ENCODE peak calls at places on chromosomes 13 and 19, in seven cellular contexts. One of them, this sample, is unnamed.

GRCh38 chr19:49363265-49364082 is at the start of gene DKKL1:
- DNase-seq in uterus: peak
- DNase-seq in tibial artery: peak
- DNase-seq in testis: peak
- DNase-seq in AG10803: peak
- DNase-seq in mammary epithelial cell: peak
- DNase-seq in GM20000: peak
- DNase-seq in this sample: peak

GRCh38 chr19:43638214-43638990 is 1.2 kb downstream of the CADM4 start:
- DNase-seq in testis: no peak
- DNase-seq in AG10803: no peak
- DNase-seq in tibial artery: no peak
- DNase-seq in mammary epithelial cell: no peak
- DNase-seq in uterus: no peak
- DNase-seq in GM20000: no peak
- DNase-seq in this sample: no peak

GRCh38 chr19:47005873-47006272 is 13.8 kb upstream of the NPAS1 start:
- DNase-seq in AG10803: no peak
- DNase-seq in testis: no peak
- DNase-seq in tibial artery: no peak
- DNase-seq in uterus: no peak
- DNase-seq in mammary epithelial cell: no peak
- DNase-seq in GM20000: no peak
- DNase-seq in this sample: no peak

GRCh38 chr13:38340624-38341023 is 9.0 kb upstream of the UFM1 start:
- DNase-seq in mammary epithelial cell: no peak
- DNase-seq in tibial artery: no peak
- DNase-seq in AG10803: no peak
- DNase-seq in uterus: no peak
- DNase-seq in GM20000: no peak
- DNase-seq in testis: no peak
- DNase-seq in this sample: no peak

GRCh38 chr13:27371932-27372331 is 52.5 kb upstream of the GTF3A start:
- DNase-seq in tibial artery: no peak
- DNase-seq in GM20000: no peak
- DNase-seq in testis: no peak
- DNase-seq in uterus: no peak
- DNase-seq in mammary epithelial cell: no peak
- DNase-seq in AG10803: no peak
- DNase-seq in this sample: no peak

GRCh38 chr19:34432797-34433196 is 4.6 kb downstream of the UBA2 start:
- DNase-seq in mammary epithelial cell: no peak
- DNase-seq in uterus: peak
- DNase-seq in AG10803: peak
- DNase-seq in tibial artery: peak
- DNase-seq in testis: peak
- DNase-seq in GM20000: no peak
- DNase-seq in this sample: no peak

GRCh38 chr19:33177417-33177976 is 16.6 kb upstream of the LRP3 start:
- DNase-seq in GM20000: peak
- DNase-seq in tibial artery: no peak
- DNase-seq in mammary epithelial cell: no peak
- DNase-seq in AG10803: no peak
- DNase-seq in uterus: no peak
- DNase-seq in testis: peak
- DNase-seq in this sample: no peak

GRCh38 chr13:80235559-80236296 is 105.2 kb downstream of the SPRY2 start:
- DNase-seq in GM20000: no peak
- DNase-seq in uterus: no peak
- DNase-seq in tibial artery: no peak
- DNase-seq in AG10803: peak
- DNase-seq in mammary epithelial cell: peak
- DNase-seq in testis: no peak
- DNase-seq in this sample: no peak

GRCh38 chr13:70755411-70755810 is 647.2 kb upstream of the KLHL1 start:
- DNase-seq in mammary epithelial cell: no peak
- DNase-seq in AG10803: no peak
- DNase-seq in testis: no peak
- DNase-seq in tibial artery: no peak
- DNase-seq in GM20000: no peak
- DNase-seq in uterus: no peak
- DNase-seq in this sample: no peak

GRCh38 chr13:89061821-89062220 is 1390.7 kb downstream of the SLITRK5 start:
- DNase-seq in testis: no peak
- DNase-seq in tibial artery: no peak
- DNase-seq in uterus: no peak
- DNase-seq in mammary epithelial cell: no peak
- DNase-seq in AG10803: no peak
- DNase-seq in GM20000: no peak
- DNase-seq in this sample: no peak

GRCh38 chr19:53659292-53659691 is 27.5 kb downstream of the DPRX start:
- DNase-seq in testis: peak
- DNase-seq in mammary epithelial cell: peak
- DNase-seq in AG10803: no peak
- DNase-seq in tibial artery: no peak
- DNase-seq in uterus: no peak
- DNase-seq in GM20000: no peak
- DNase-seq in this sample: no peak

GRCh38 chr13:48110132-48110868 is 15.4 kb upstream of the MED4 start:
- DNase-seq in AG10803: no peak
- DNase-seq in testis: no peak
- DNase-seq in tibial artery: no peak
- DNase-seq in GM20000: no peak
- DNase-seq in uterus: no peak
- DNase-seq in mammary epithelial cell: peak
- DNase-seq in this sample: no peak
- TF ChIP-seq CTCF in AG10803: no peak
- TF ChIP-seq CTCF in testis: no peak
- TF ChIP-seq CTCF in tibial artery: no peak
- TF ChIP-seq CTCF in GM20000: no peak
- TF ChIP-seq CTCF in uterus: no peak
- TF ChIP-seq CTCF in mammary epithelial cell: no peak
- TF ChIP-seq CTCF in this sample: no peak

GRCh38 chr19:37669336-37669963 is 14.2 kb upstream of the ZFP30 start:
- DNase-seq in mammary epithelial cell: no peak
- DNase-seq in testis: no peak
- DNase-seq in GM20000: no peak
- DNase-seq in uterus: no peak
- DNase-seq in tibial artery: no peak
- DNase-seq in AG10803: no peak
- DNase-seq in this sample: no peak
- TF ChIP-seq CTCF in mammary epithelial cell: no peak
- TF ChIP-seq CTCF in testis: no peak
- TF ChIP-seq CTCF in GM20000: no peak
- TF ChIP-seq CTCF in uterus: no peak
- TF ChIP-seq CTCF in tibial artery: no peak
- TF ChIP-seq CTCF in AG10803: no peak
- TF ChIP-seq CTCF in this sample: no peak

GRCh38 chr19:858284-858683 is 1.2 kb upstream of the CFD start:
- DNase-seq in mammary epithelial cell: no peak
- DNase-seq in uterus: no peak
- DNase-seq in tibial artery: no peak
- DNase-seq in AG10803: no peak
- DNase-seq in testis: no peak
- DNase-seq in GM20000: no peak
- DNase-seq in this sample: no peak
- TF ChIP-seq CTCF in mammary epithelial cell: no peak
- TF ChIP-seq CTCF in uterus: no peak
- TF ChIP-seq CTCF in tibial artery: no peak
- TF ChIP-seq CTCF in AG10803: no peak
- TF ChIP-seq CTCF in testis: no peak
- TF ChIP-seq CTCF in GM20000: no peak
- TF ChIP-seq CTCF in this sample: no peak

GRCh38 chr13:46901721-46902120 is 4.9 kb upstream of the HTR2A start:
- DNase-seq in tibial artery: no peak
- DNase-seq in mammary epithelial cell: no peak
- DNase-seq in testis: no peak
- DNase-seq in AG10803: no peak
- DNase-seq in uterus: no peak
- DNase-seq in GM20000: no peak
- DNase-seq in this sample: no peak

GRCh38 chr13:46908511-46908910 is 11.7 kb upstream of the HTR2A start:
- DNase-seq in tibial artery: no peak
- DNase-seq in testis: no peak
- DNase-seq in GM20000: no peak
- DNase-seq in mammary epithelial cell: peak
- DNase-seq in uterus: no peak
- DNase-seq in AG10803: peak
- DNase-seq in this sample: peak

GRCh38 chr13:46903748-46904147 is 6.9 kb upstream of the HTR2A start:
- DNase-seq in testis: no peak
- DNase-seq in mammary epithelial cell: peak
- DNase-seq in uterus: no peak
- DNase-seq in GM20000: no peak
- DNase-seq in tibial artery: no peak
- DNase-seq in AG10803: peak
- DNase-seq in this sample: no peak

GRCh38 chr13:46906440-46906839 is 9.6 kb upstream of the HTR2A start:
- DNase-seq in uterus: no peak
- DNase-seq in testis: no peak
- DNase-seq in tibial artery: no peak
- DNase-seq in AG10803: no peak
- DNase-seq in GM20000: no peak
- DNase-seq in mammary epithelial cell: peak
- DNase-seq in this sample: no peak

DNA sequence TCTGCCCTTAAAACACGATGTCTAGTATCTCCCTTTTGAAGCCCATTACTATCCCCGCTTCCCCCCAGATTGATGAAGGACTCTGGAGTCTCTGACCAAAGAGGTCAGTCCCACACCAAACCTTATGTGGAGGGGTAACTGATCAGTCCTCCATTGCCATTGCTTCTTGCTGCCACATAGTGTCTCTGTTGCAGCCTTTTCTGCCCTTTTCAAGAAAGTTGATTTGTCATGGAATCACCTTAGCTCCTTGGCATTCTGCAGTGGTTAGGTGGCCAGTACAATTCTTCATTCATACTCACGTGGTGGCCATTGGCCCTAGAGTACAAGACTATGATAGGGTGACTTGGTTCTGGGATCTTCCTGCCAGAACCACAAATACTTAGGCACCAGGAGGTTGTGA is 8.4 kb upstream of the HTR2A start:
- DNase-seq in uterus: no peak
- DNase-seq in mammary epithelial cell: peak
- DNase-seq in testis: no peak
- DNase-seq in GM20000: no peak
- DNase-seq in tibial artery: no peak
- DNase-seq in AG10803: peak
- DNase-seq in this sample: no peak
- TF ChIP-seq CTCF in uterus: no peak
- TF ChIP-seq CTCF in mammary epithelial cell: peak
- TF ChIP-seq CTCF in testis: no peak
- TF ChIP-seq CTCF in GM20000: no peak
- TF ChIP-seq CTCF in tibial artery: no peak
- TF ChIP-seq CTCF in AG10803: peak
- TF ChIP-seq CTCF in this sample: peak

GRCh38 chr19:40662925-40663711 is 27.3 kb downstream of the NUMBL start:
- DNase-seq in mammary epithelial cell: peak
- DNase-seq in tibial artery: peak
- DNase-seq in testis: peak
- DNase-seq in AG10803: peak
- DNase-seq in uterus: peak
- DNase-seq in GM20000: peak
- DNase-seq in this sample: peak

GRCh38 chr19:40659116-40659515 is 31.3 kb downstream of the NUMBL start:
- DNase-seq in tibial artery: no peak
- DNase-seq in GM20000: no peak
- DNase-seq in uterus: no peak
- DNase-seq in testis: no peak
- DNase-seq in mammary epithelial cell: no peak
- DNase-seq in AG10803: no peak
- DNase-seq in this sample: no peak

GRCh38 chr19:40661616-40662015 is 28.8 kb downstream of the NUMBL start:
- DNase-seq in testis: no peak
- DNase-seq in AG10803: no peak
- DNase-seq in GM20000: no peak
- DNase-seq in tibial artery: no peak
- DNase-seq in uterus: no peak
- DNase-seq in mammary epithelial cell: no peak
- DNase-seq in this sample: no peak

GRCh38 chr19:40659566-40659965 is 30.9 kb downstream of the NUMBL start:
- DNase-seq in testis: no peak
- DNase-seq in AG10803: no peak
- DNase-seq in mammary epithelial cell: no peak
- DNase-seq in uterus: no peak
- DNase-seq in GM20000: no peak
- DNase-seq in tibial artery: no peak
- DNase-seq in this sample: no peak

DNA sequence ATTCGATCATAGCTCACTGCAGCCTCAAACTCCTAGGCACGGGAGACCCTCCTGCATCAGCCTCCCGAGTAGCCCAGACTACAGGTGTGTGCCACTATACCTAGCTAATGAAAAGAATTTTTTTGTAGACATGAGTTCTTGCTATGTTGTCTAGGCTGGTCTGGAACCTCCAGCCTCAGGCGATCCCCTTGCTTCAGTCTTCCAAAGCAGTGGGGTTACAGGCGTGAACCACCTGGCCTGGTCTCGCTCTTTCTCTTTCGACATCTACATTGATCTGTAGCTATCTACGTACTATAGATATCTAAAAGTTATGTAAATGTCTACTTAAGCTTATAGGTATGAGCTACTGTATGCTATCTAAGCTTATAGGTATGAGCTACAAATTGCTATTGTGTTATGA is 32.4 kb downstream of the NUMBL start:
- DNase-seq in testis: no peak
- DNase-seq in GM20000: no peak
- DNase-seq in mammary epithelial cell: no peak
- DNase-seq in uterus: no peak
- DNase-seq in AG10803: no peak
- DNase-seq in tibial artery: no peak
- DNase-seq in this sample: no peak
- TF ChIP-seq CTCF in testis: no peak
- TF ChIP-seq CTCF in GM20000: no peak
- TF ChIP-seq CTCF in mammary epithelial cell: no peak
- TF ChIP-seq CTCF in uterus: no peak
- TF ChIP-seq CTCF in AG10803: no peak
- TF ChIP-seq CTCF in tibial artery: no peak
- TF ChIP-seq CTCF in this sample: no peak

DNA sequence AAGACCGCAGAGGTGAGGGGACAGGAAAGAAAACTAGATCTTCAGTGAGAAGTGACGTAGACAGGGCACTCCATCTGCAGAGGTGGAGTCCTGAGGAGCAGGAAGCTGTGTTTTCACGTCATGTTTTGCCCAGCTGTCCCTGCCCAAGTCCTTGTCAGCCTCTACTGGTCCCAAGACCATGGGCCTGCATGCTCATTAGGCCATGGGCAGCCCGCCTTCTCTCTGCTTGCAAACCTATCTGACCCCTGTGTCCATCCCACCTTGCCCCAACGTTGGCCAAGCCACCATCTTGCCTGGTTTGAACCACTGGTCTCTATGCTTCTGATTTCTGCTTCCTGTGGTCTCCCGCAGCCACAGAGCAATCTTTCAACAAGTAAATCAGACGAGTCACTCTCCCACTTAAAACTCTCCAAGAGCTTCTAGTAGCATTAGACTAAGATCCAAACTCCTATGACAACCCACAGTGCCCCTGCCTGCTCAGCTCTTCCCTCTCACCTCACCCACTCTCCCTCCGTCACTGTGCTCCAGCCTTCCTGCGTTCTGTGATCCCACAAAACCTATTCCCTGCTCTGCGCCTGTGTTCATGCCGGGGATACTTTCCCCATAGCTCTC is 18.6 kb upstream of the CCNE1 start:
- DNase-seq in uterus: no peak
- DNase-seq in tibial artery: no peak
- DNase-seq in GM20000: no peak
- DNase-seq in mammary epithelial cell: no peak
- DNase-seq in testis: no peak
- DNase-seq in AG10803: no peak
- DNase-seq in this sample: no peak
- TF ChIP-seq CTCF in uterus: no peak
- TF ChIP-seq CTCF in tibial artery: no peak
- TF ChIP-seq CTCF in GM20000: no peak
- TF ChIP-seq CTCF in mammary epithelial cell: no peak
- TF ChIP-seq CTCF in testis: no peak
- TF ChIP-seq CTCF in AG10803: no peak
- TF ChIP-seq CTCF in this sample: no peak

This sample was measured in AG09319.